ENCODE peak calls at places on chromosomes 5 and 9, in four cellular contexts. Z is K562, V is HepG2, Y is GM12878. J is an unnamed sample.

GRCh38 chr9:95649801-95650213 is 133.0 kb upstream of the PTCH1 start:
- DNase-seq in Z (no peak), V (no peak), Y (no peak), J (no peak)

GRCh38 chr9:105341784-105342183 is 97.3 kb downstream of the SLC44A1 start:
- DNase-seq in Z (no peak), V (no peak), Y (no peak), J (no peak)

GRCh38 chr9:78519786-78520185 is 222.9 kb downstream of the PSAT1 start:
- DNase-seq in Z (no peak), V (no peak), Y (no peak), J (no peak)

GRCh38 chr9:8855046-8855445 is 1055.5 kb upstream of the DMAC1 start:
- DNase-seq in Z (no peak), V (no peak), Y (no peak), J (no peak)

GRCh38 chr5:61744690-61745619 is 412.9 kb downstream of the ZSWIM6 start:
- DNase-seq in Z (no peak), V (peak), Y (no peak), J (no peak)

GRCh38 chr5:9833871-9834270 is 203.7 kb upstream of the TAS2R1 start:
- DNase-seq in Z (no peak), V (no peak), Y (no peak), J (peak)

GRCh38 chr5:141855265-141856029 is 22.8 kb downstream of the PCDH1 start:
- DNase-seq in Z (no peak), V (no peak), Y (no peak), J (no peak)

GRCh38 chr5:90056911-90057705 is 352.4 kb downstream of the CETN3 start:
- DNase-seq in Z (no peak), V (no peak), Y (no peak), J (no peak)

GRCh38 chr9:80059979-80060378 is 488.2 kb downstream of the TLE4 start:
- DNase-seq in Z (no peak), V (no peak), Y (no peak), J (no peak)

GRCh38 chr5:8848362-8848761 is 697.5 kb downstream of the SEMA5A start:
- DNase-seq in Z (no peak), V (no peak), Y (no peak), J (no peak)

GRCh38 chr9:136252846-136253245 is 7.2 kb upstream of the QSOX2 start:
- DNase-seq in Z (no peak), V (no peak), Y (no peak), J (no peak)

GRCh38 chr5:174667526-174667925 is 56.9 kb upstream of the MSX2 start:
- DNase-seq in Z (no peak), V (no peak), Y (no peak), J (no peak)

GRCh38 chr9:109319631-109320233 is 1.1 kb downstream of the EPB41L4B start:
- DNase-seq in Z (no peak), V (no peak), Y (no peak), J (no peak)

DNA sequence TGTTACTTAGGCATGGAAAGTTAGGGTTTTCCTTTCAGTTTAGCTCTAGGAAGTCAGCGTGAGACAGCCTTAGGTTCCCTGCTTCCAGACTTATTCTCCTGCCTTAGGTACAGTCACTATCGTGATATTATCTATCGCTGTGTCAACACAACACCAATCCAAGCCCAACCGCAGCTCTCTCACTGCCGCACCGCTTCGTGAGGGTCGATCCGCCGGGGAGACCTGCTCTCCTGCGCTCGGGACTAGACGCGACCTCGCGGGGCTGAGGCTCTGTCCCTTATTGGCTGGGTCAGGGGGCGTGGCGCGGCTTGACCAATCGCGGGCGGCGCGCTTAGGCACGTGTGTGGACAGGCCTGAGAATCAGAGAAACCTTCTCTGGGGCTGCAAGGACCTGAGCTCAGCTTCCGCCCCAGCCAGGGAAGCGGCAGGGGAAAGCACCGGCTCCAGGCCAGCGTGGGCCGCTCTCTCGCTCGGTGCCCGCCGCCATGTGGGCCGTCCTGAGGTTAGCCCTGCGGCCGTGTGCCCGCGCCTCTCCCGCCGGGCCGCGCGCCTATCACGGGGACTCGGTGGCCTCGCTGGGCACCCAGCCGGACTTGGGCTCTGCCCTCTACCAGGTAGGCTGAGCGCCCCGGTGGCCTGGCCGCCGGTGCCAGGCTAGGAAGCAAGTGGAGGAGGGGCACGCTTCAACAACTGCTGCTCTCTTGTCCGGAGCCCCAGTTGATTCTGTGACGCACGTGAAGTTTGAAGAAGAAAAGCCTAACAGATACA is at the start of gene MCCC2:
- DNase-seq in Z (peak), V (peak), Y (peak), J (peak)
- TF ChIP-seq POLR2A in Z (peak), V (peak), Y (peak), J (peak)

GRCh38 chr5:133242221-133242835 is 190.5 kb downstream of the HSPA4 start:
- DNase-seq in Z (no peak), V (no peak), Y (peak), J (no peak)
- TF ChIP-seq CBX5 in Z (no peak), V (no peak), Y (peak), J (no peak)

DNA sequence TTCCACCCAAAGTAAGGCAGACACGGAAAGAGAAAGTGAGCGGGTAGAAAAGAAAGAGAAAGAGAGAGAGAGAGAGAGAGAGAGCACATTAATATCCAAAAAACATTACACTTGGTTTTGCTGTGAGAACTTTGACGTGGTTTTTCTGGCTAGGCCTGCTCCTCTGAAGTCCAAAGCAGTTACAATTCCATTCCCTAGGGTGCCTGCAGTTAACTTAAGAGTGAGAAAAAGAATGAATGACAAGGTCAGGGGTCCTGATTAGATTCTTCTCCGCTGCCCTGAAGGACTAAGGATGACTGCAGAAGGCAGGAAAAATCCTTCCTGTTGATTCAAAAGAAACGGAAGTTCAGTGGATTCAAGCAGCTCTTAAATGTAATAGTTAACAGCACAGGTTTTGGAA is 589.8 kb downstream of the PRELID2 start:
- DNase-seq in Z (no peak), V (no peak), Y (no peak), J (no peak)
- H2AFZ ChIP-seq in Z (no peak), V (no peak), Y (no peak), J (peak)

GRCh38 chr9:71955300-71955915 is 44.0 kb downstream of the C9orf85 start:
- DNase-seq in Z (no peak), V (no peak), Y (no peak), J (no peak)
- TF ChIP-seq POLR2A in Z (no peak), V (no peak), Y (no peak), J (no peak)

GRCh38 chr5:124743534-124744169 is 2.8 kb downstream of the ZNF608 start:
- DNase-seq in Z (no peak), V (no peak), Y (no peak), J (no peak)

GRCh38 chr5:124742521-124742920 is 3.9 kb downstream of the ZNF608 start:
- DNase-seq in Z (no peak), V (no peak), Y (no peak), J (no peak)

GRCh38 chr5:124742983-124743533 is 3.4 kb downstream of the ZNF608 start:
- DNase-seq in Z (no peak), V (peak), Y (no peak), J (no peak)

GRCh38 chr5:124745367-124746251 is 830 bp downstream of the ZNF608 start:
- DNase-seq in Z (no peak), V (no peak), Y (no peak), J (no peak)

GRCh38 chr5:124744170-124744911 is 2.1 kb downstream of the ZNF608 start:
- DNase-seq in Z (no peak), V (no peak), Y (no peak), J (peak)
- TF ChIP-seq CBX5 in Z (no peak), V (no peak), Y (no peak), J (no peak)

J was measured in H1.